ENCODE peak calls at places on chromosomes 2 and 18, in six cellular contexts. One of them, this sample, is unnamed.

GRCh38 chr2:137865954-137866540 is 98.2 kb upstream of the HNMT start:
- DNase-seq in stomach: peak
- DNase-seq in ovary: peak
- DNase-seq in uterus: no peak
- DNase-seq in upper lobe of left lung: no peak
- DNase-seq in A549: peak
- DNase-seq in this sample: no peak

GRCh38 chr2:42554392-42554791 is 14.0 kb upstream of the MTA3 start:
- DNase-seq in ovary: no peak
- DNase-seq in upper lobe of left lung: no peak
- DNase-seq in A549: no peak
- DNase-seq in stomach: no peak
- DNase-seq in uterus: no peak
- DNase-seq in this sample: no peak

GRCh38 chr2:106192752-106193490 is 1.2 kb downstream of the UXS1 start:
- DNase-seq in stomach: no peak
- DNase-seq in uterus: peak
- DNase-seq in ovary: no peak
- DNase-seq in upper lobe of left lung: no peak
- DNase-seq in A549: peak
- DNase-seq in this sample: no peak

GRCh38 chr2:138476940-138477339 is 24.6 kb upstream of the SPOPL start:
- DNase-seq in stomach: no peak
- DNase-seq in upper lobe of left lung: no peak
- DNase-seq in uterus: no peak
- DNase-seq in ovary: no peak
- DNase-seq in A549: no peak
- DNase-seq in this sample: no peak

GRCh38 chr2:43192039-43192438 is 34.4 kb downstream of the ZFP36L2 start:
- DNase-seq in uterus: no peak
- DNase-seq in ovary: no peak
- DNase-seq in upper lobe of left lung: no peak
- DNase-seq in A549: peak
- DNase-seq in stomach: no peak
- DNase-seq in this sample: no peak

GRCh38 chr2:172848549-172848948 is 112.9 kb downstream of the RAPGEF4 start:
- DNase-seq in A549: no peak
- DNase-seq in stomach: no peak
- DNase-seq in uterus: no peak
- DNase-seq in upper lobe of left lung: no peak
- DNase-seq in ovary: no peak
- DNase-seq in this sample: no peak

GRCh38 chr2:27369471-27370025 is 590 bp downstream of the EIF2B4 start:
- DNase-seq in uterus: no peak
- DNase-seq in ovary: no peak
- DNase-seq in upper lobe of left lung: no peak
- DNase-seq in stomach: peak
- DNase-seq in A549: no peak
- DNase-seq in this sample: no peak

GRCh38 chr2:183038341-183039300 is at the start of gene NCKAP1:
- DNase-seq in upper lobe of left lung: peak
- DNase-seq in A549: peak
- DNase-seq in ovary: peak
- DNase-seq in uterus: peak
- DNase-seq in stomach: peak
- DNase-seq in this sample: peak

GRCh38 chr18:59087391-59087790 is 52.3 kb upstream of the SEC11C start:
- DNase-seq in upper lobe of left lung: no peak
- DNase-seq in A549: no peak
- DNase-seq in stomach: no peak
- DNase-seq in ovary: no peak
- DNase-seq in uterus: no peak
- DNase-seq in this sample: no peak

GRCh38 chr2:231597014-231597611 is 4.4 kb downstream of the TEX44 start:
- DNase-seq in upper lobe of left lung: peak
- DNase-seq in ovary: peak
- DNase-seq in stomach: no peak
- DNase-seq in uterus: no peak
- DNase-seq in A549: no peak
- DNase-seq in this sample: no peak

GRCh38 chr2:127105656-127106456 is 1.1 kb downstream of the BIN1 start:
- DNase-seq in uterus: no peak
- DNase-seq in A549: no peak
- DNase-seq in stomach: no peak
- DNase-seq in upper lobe of left lung: peak
- DNase-seq in ovary: peak
- DNase-seq in this sample: no peak

GRCh38 chr2:97849881-97850540 is 136.6 kb downstream of the ZAP70 start:
- DNase-seq in A549: no peak
- DNase-seq in uterus: no peak
- DNase-seq in upper lobe of left lung: no peak
- DNase-seq in ovary: no peak
- DNase-seq in stomach: no peak
- DNase-seq in this sample: no peak

GRCh38 chr2:16272038-16272788 is 331.9 kb downstream of the MYCN start:
- DNase-seq in upper lobe of left lung: no peak
- DNase-seq in stomach: no peak
- DNase-seq in uterus: no peak
- DNase-seq in ovary: no peak
- DNase-seq in A549: no peak
- DNase-seq in this sample: no peak

GRCh38 chr2:191009541-191010374 is 4.2 kb downstream of the STAT1 start:
- DNase-seq in A549: no peak
- DNase-seq in upper lobe of left lung: no peak
- DNase-seq in uterus: no peak
- DNase-seq in ovary: no peak
- DNase-seq in stomach: no peak
- DNase-seq in this sample: no peak

GRCh38 chr18:79876497-79876896 is 75.0 kb downstream of the SLC66A2 start:
- DNase-seq in ovary: peak
- DNase-seq in A549: no peak
- DNase-seq in uterus: no peak
- DNase-seq in upper lobe of left lung: peak
- DNase-seq in stomach: no peak
- DNase-seq in this sample: no peak

GRCh38 chr2:221309888-221310287 is 262.2 kb downstream of the EPHA4 start:
- DNase-seq in ovary: no peak
- DNase-seq in upper lobe of left lung: no peak
- DNase-seq in stomach: no peak
- DNase-seq in A549: no peak
- DNase-seq in uterus: no peak
- DNase-seq in this sample: no peak

GRCh38 chr18:37144921-37145320 is 316.0 kb downstream of the KIAA1328 start:
- DNase-seq in stomach: no peak
- DNase-seq in A549: no peak
- DNase-seq in uterus: no peak
- DNase-seq in ovary: no peak
- DNase-seq in upper lobe of left lung: no peak
- DNase-seq in this sample: no peak

GRCh38 chr2:56239030-56239429 is 55.2 kb downstream of the CCDC85A start:
- DNase-seq in uterus: no peak
- DNase-seq in stomach: no peak
- DNase-seq in upper lobe of left lung: no peak
- DNase-seq in ovary: no peak
- DNase-seq in A549: no peak
- DNase-seq in this sample: no peak

GRCh38 chr2:174001107-174001506 is 35.9 kb upstream of the SP3 start:
- DNase-seq in stomach: no peak
- DNase-seq in uterus: no peak
- DNase-seq in ovary: no peak
- DNase-seq in A549: no peak
- DNase-seq in upper lobe of left lung: no peak
- DNase-seq in this sample: no peak

GRCh38 chr2:231541605-231542509 is 11.6 kb upstream of the NMUR1 start:
- DNase-seq in stomach: no peak
- DNase-seq in A549: peak
- DNase-seq in uterus: no peak
- DNase-seq in ovary: no peak
- DNase-seq in upper lobe of left lung: no peak
- DNase-seq in this sample: no peak

GRCh38 chr2:174153757-174154680 is 94.3 kb downstream of the OLA1 start:
- DNase-seq in stomach: no peak
- DNase-seq in A549: no peak
- DNase-seq in upper lobe of left lung: no peak
- DNase-seq in ovary: no peak
- DNase-seq in uterus: no peak
- DNase-seq in this sample: no peak

GRCh38 chr2:41937464-41937861 is 110.4 kb upstream of the PKDCC start:
- DNase-seq in stomach: no peak
- DNase-seq in A549: no peak
- DNase-seq in ovary: no peak
- DNase-seq in upper lobe of left lung: no peak
- DNase-seq in uterus: no peak
- DNase-seq in this sample: no peak

GRCh38 chr2:9889812-9890261 is 46.6 kb downstream of the TAF1B start:
- DNase-seq in uterus: no peak
- DNase-seq in stomach: no peak
- DNase-seq in ovary: no peak
- DNase-seq in upper lobe of left lung: no peak
- DNase-seq in A549: no peak
- DNase-seq in this sample: no peak

GRCh38 chr2:165120740-165121467 is 82.9 kb downstream of the SCN3A start:
- DNase-seq in uterus: no peak
- DNase-seq in A549: no peak
- DNase-seq in upper lobe of left lung: no peak
- DNase-seq in stomach: no peak
- DNase-seq in ovary: no peak
- DNase-seq in this sample: no peak

GRCh38 chr2:191866675-191867506 is 20.0 kb upstream of the CAVIN2 start:
- DNase-seq in ovary: peak
- DNase-seq in A549: peak
- DNase-seq in uterus: peak
- DNase-seq in upper lobe of left lung: no peak
- DNase-seq in stomach: no peak
- DNase-seq in this sample: no peak

GRCh38 chr2:213150315-213150951 is 979 bp downstream of the IKZF2 start:
- DNase-seq in uterus: peak
- DNase-seq in ovary: no peak
- DNase-seq in upper lobe of left lung: no peak
- DNase-seq in stomach: no peak
- DNase-seq in A549: no peak
- DNase-seq in this sample: no peak

GRCh38 chr2:200856806-200857205 is 7.7 kb downstream of the CLK1 start:
- DNase-seq in ovary: no peak
- DNase-seq in uterus: no peak
- DNase-seq in upper lobe of left lung: no peak
- DNase-seq in stomach: no peak
- DNase-seq in A549: no peak
- DNase-seq in this sample: no peak

GRCh38 chr2:42804338-42804737 is 12.0 kb upstream of the HAAO start:
- DNase-seq in stomach: no peak
- DNase-seq in ovary: no peak
- DNase-seq in A549: no peak
- DNase-seq in uterus: no peak
- DNase-seq in upper lobe of left lung: no peak
- DNase-seq in this sample: no peak

GRCh38 chr2:98040331-98040939 is 44.7 kb upstream of the TMEM131 start:
- DNase-seq in uterus: no peak
- DNase-seq in A549: no peak
- DNase-seq in stomach: no peak
- DNase-seq in ovary: no peak
- DNase-seq in upper lobe of left lung: peak
- DNase-seq in this sample: no peak

DNA sequence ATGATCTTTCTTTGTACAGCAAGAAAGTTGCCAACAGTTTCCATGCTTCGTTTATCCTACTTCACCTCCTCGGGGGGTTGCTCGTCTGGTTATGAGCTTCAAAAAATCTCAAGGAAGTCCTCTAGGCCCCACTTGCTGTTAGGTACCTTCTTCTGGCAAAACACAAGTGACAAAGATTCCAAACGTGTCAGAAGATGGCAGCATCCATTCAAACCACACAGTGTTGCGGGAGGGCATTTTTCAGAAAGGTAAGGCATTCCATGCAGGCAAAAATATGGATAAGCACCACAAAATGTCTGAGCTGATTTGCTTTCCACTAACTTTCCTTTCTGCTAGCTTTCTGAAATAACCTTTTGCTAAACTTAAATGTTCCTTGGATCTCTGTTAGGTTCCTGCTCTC is 13.2 kb upstream of the OR6B3 start:
- DNase-seq in stomach: no peak
- DNase-seq in A549: no peak
- DNase-seq in uterus: no peak
- DNase-seq in ovary: no peak
- DNase-seq in upper lobe of left lung: no peak
- DNase-seq in this sample: no peak
- TF ChIP-seq POLR2A in stomach: no peak
- TF ChIP-seq POLR2A in A549: no peak
- TF ChIP-seq POLR2A in uterus: no peak
- TF ChIP-seq POLR2A in ovary: no peak
- TF ChIP-seq POLR2A in upper lobe of left lung: no peak
- TF ChIP-seq POLR2A in this sample: no peak

DNA sequence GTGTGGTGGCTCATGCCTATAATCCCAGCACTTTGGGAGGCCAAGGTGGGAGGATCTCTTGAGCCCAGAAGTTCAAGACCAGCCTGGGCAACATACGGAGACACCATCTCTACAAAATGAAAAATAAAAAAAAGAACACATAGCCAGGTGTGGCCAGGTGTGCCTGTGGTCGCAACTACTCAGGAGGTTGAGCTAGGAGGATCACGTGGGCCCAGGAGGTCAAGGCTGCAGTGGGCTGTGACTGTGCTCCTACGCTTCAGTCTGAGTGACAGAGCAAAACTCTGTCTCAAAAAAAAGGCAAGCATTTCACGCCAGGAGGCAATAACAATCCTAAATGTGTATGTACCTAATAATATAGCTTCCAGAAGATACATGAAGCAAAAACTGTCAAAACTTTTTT is 27.8 kb downstream of the USP40 start:
- DNase-seq in upper lobe of left lung: no peak
- DNase-seq in stomach: no peak
- DNase-seq in uterus: no peak
- DNase-seq in ovary: no peak
- DNase-seq in A549: no peak
- DNase-seq in this sample: no peak
- TF ChIP-seq POLR2A in upper lobe of left lung: no peak
- TF ChIP-seq POLR2A in stomach: no peak
- TF ChIP-seq POLR2A in uterus: no peak
- TF ChIP-seq POLR2A in ovary: no peak
- TF ChIP-seq POLR2A in A549: no peak
- TF ChIP-seq POLR2A in this sample: no peak

GRCh38 chr2:241489733-241490443 is 18.5 kb downstream of the STK25 start:
- DNase-seq in upper lobe of left lung: peak
- DNase-seq in ovary: no peak
- DNase-seq in A549: no peak
- DNase-seq in stomach: peak
- DNase-seq in uterus: no peak
- DNase-seq in this sample: no peak
- TF ChIP-seq POLR2A in upper lobe of left lung: no peak
- TF ChIP-seq POLR2A in ovary: no peak
- TF ChIP-seq POLR2A in A549: no peak
- TF ChIP-seq POLR2A in stomach: no peak
- TF ChIP-seq POLR2A in uterus: no peak
- TF ChIP-seq POLR2A in this sample: no peak

GRCh38 chr2:13040043-13040442 is 323.3 kb downstream of the TRIB2 start:
- DNase-seq in A549: no peak
- DNase-seq in ovary: no peak
- DNase-seq in uterus: no peak
- DNase-seq in upper lobe of left lung: peak
- DNase-seq in stomach: no peak
- DNase-seq in this sample: no peak

GRCh38 chr2:13035866-13036265 is 319.1 kb downstream of the TRIB2 start:
- DNase-seq in uterus: no peak
- DNase-seq in A549: no peak
- DNase-seq in stomach: no peak
- DNase-seq in ovary: no peak
- DNase-seq in upper lobe of left lung: no peak
- DNase-seq in this sample: no peak

GRCh38 chr2:13034861-13035260 is 318.1 kb downstream of the TRIB2 start:
- DNase-seq in A549: no peak
- DNase-seq in ovary: no peak
- DNase-seq in upper lobe of left lung: no peak
- DNase-seq in uterus: no peak
- DNase-seq in stomach: no peak
- DNase-seq in this sample: no peak
- TF ChIP-seq POLR2A in A549: no peak
- TF ChIP-seq POLR2A in ovary: no peak
- TF ChIP-seq POLR2A in upper lobe of left lung: no peak
- TF ChIP-seq POLR2A in uterus: no peak
- TF ChIP-seq POLR2A in stomach: no peak
- TF ChIP-seq POLR2A in this sample: no peak

This sample was measured in esophagus squamous epithelium.